ENCODE peak calls at places on chromosomes 4 and X, in four cellular contexts. One of them, this sample, is unnamed.
A peak's percentile ranks its signal among the peaks of the same experiment; 100 is the strongest.

GRCh38 chrX:15971696-15972095 is 117.1 kb upstream of the AP1S2 start:
- DNase-seq in activated T-cell treated with anti-CD3 and anti-CD28 coated beads, Interleukin-2, amount 50 U/mL, for 1 hour: no peak
- DNase-seq in lower leg skin: no peak
- DNase-seq in glutamatergic neuron: no peak
- DNase-seq in this sample: no peak

GRCh38 chr4:89640620-89641366 is 196.2 kb downstream of the SNCA start:
- DNase-seq in activated T-cell treated with anti-CD3 and anti-CD28 coated beads, Interleukin-2, amount 50 U/mL, for 1 hour: no peak
- DNase-seq in glutamatergic neuron: peak; percentile 81
- DNase-seq in lower leg skin: no peak
- DNase-seq in this sample: peak; percentile 42

GRCh38 chrX:3244955-3245354 is 101.5 kb downstream of the MXRA5 start:
- DNase-seq in glutamatergic neuron: no peak
- DNase-seq in lower leg skin: no peak
- DNase-seq in activated T-cell treated with anti-CD3 and anti-CD28 coated beads, Interleukin-2, amount 50 U/mL, for 1 hour: no peak
- DNase-seq in this sample: peak; percentile 31

GRCh38 chr4:159178147-159178541 is 75.3 kb downstream of the RAPGEF2 start:
- DNase-seq in activated T-cell treated with anti-CD3 and anti-CD28 coated beads, Interleukin-2, amount 50 U/mL, for 1 hour: no peak
- DNase-seq in glutamatergic neuron: no peak
- DNase-seq in lower leg skin: no peak
- DNase-seq in this sample: no peak

GRCh38 chrX:46325312-46325877 is 219.8 kb downstream of the ZNF674 start:
- DNase-seq in activated T-cell treated with anti-CD3 and anti-CD28 coated beads, Interleukin-2, amount 50 U/mL, for 1 hour: peak; percentile 36
- DNase-seq in lower leg skin: no peak
- DNase-seq in glutamatergic neuron: no peak
- DNase-seq in this sample: peak; percentile 88

GRCh38 chr4:182453830-182454229 is 210.6 kb downstream of the TENM3 start:
- DNase-seq in glutamatergic neuron: no peak
- DNase-seq in lower leg skin: no peak
- DNase-seq in activated T-cell treated with anti-CD3 and anti-CD28 coated beads, Interleukin-2, amount 50 U/mL, for 1 hour: no peak
- DNase-seq in this sample: no peak

GRCh38 chr4:164212134-164212533 is 541.8 kb upstream of the SMIM31 start:
- DNase-seq in activated T-cell treated with anti-CD3 and anti-CD28 coated beads, Interleukin-2, amount 50 U/mL, for 1 hour: no peak
- DNase-seq in lower leg skin: no peak
- DNase-seq in glutamatergic neuron: no peak
- DNase-seq in this sample: peak; percentile 34

GRCh38 chrX:22053486-22053885 is 21.4 kb downstream of the PHEX start:
- DNase-seq in activated T-cell treated with anti-CD3 and anti-CD28 coated beads, Interleukin-2, amount 50 U/mL, for 1 hour: no peak
- DNase-seq in lower leg skin: no peak
- DNase-seq in glutamatergic neuron: no peak
- DNase-seq in this sample: peak; percentile 3

GRCh38 chr4:86564795-86565194 is 29.3 kb upstream of the PTPN13 start:
- DNase-seq in glutamatergic neuron: peak; percentile 27
- DNase-seq in lower leg skin: no peak
- DNase-seq in activated T-cell treated with anti-CD3 and anti-CD28 coated beads, Interleukin-2, amount 50 U/mL, for 1 hour: no peak
- DNase-seq in this sample: no peak

GRCh38 chr4:74114234-74114633 is 15.2 kb upstream of the CXCL2 start:
- DNase-seq in lower leg skin: no peak
- DNase-seq in glutamatergic neuron: no peak
- DNase-seq in activated T-cell treated with anti-CD3 and anti-CD28 coated beads, Interleukin-2, amount 50 U/mL, for 1 hour: no peak
- DNase-seq in this sample: peak; percentile 80

GRCh38 chr4:105894570-105895323 is 524 bp upstream of the NPNT start:
- DNase-seq in glutamatergic neuron: no peak
- DNase-seq in lower leg skin: no peak
- DNase-seq in activated T-cell treated with anti-CD3 and anti-CD28 coated beads, Interleukin-2, amount 50 U/mL, for 1 hour: no peak
- DNase-seq in this sample: no peak

GRCh38 chr4:8702020-8702495 is 109.5 kb downstream of the CPZ start:
- DNase-seq in glutamatergic neuron: no peak
- DNase-seq in activated T-cell treated with anti-CD3 and anti-CD28 coated beads, Interleukin-2, amount 50 U/mL, for 1 hour: no peak
- DNase-seq in lower leg skin: peak; percentile 71
- DNase-seq in this sample: no peak

GRCh38 chr4:171721937-171722336 is 91.3 kb upstream of the GALNTL6 start:
- DNase-seq in glutamatergic neuron: no peak
- DNase-seq in lower leg skin: no peak
- DNase-seq in activated T-cell treated with anti-CD3 and anti-CD28 coated beads, Interleukin-2, amount 50 U/mL, for 1 hour: no peak
- DNase-seq in this sample: no peak

GRCh38 chr4:47528651-47529050 is 43.6 kb downstream of the ATP10D start:
- DNase-seq in glutamatergic neuron: no peak
- DNase-seq in lower leg skin: no peak
- DNase-seq in activated T-cell treated with anti-CD3 and anti-CD28 coated beads, Interleukin-2, amount 50 U/mL, for 1 hour: no peak
- DNase-seq in this sample: peak; percentile 93

GRCh38 chr4:60683357-60683756 is 516.8 kb upstream of the ADGRL3 start:
- DNase-seq in activated T-cell treated with anti-CD3 and anti-CD28 coated beads, Interleukin-2, amount 50 U/mL, for 1 hour: no peak
- DNase-seq in lower leg skin: no peak
- DNase-seq in glutamatergic neuron: no peak
- DNase-seq in this sample: no peak

GRCh38 chr4:15771419-15772058 is 6.6 kb upstream of the CD38 start:
- DNase-seq in glutamatergic neuron: no peak
- DNase-seq in activated T-cell treated with anti-CD3 and anti-CD28 coated beads, Interleukin-2, amount 50 U/mL, for 1 hour: no peak
- DNase-seq in lower leg skin: no peak
- DNase-seq in this sample: no peak

GRCh38 chr4:6546681-6547447 is 28.1 kb upstream of the MAN2B2 start:
- DNase-seq in lower leg skin: no peak
- DNase-seq in glutamatergic neuron: peak; percentile 56
- DNase-seq in activated T-cell treated with anti-CD3 and anti-CD28 coated beads, Interleukin-2, amount 50 U/mL, for 1 hour: peak; percentile 41
- DNase-seq in this sample: peak; percentile 56

GRCh38 chr4:5988086-5988845 is 30.0 kb downstream of the C4orf50 start:
- DNase-seq in glutamatergic neuron: no peak
- DNase-seq in activated T-cell treated with anti-CD3 and anti-CD28 coated beads, Interleukin-2, amount 50 U/mL, for 1 hour: no peak
- DNase-seq in lower leg skin: peak; percentile 61
- DNase-seq in this sample: no peak

GRCh38 chrX:7146703-7147430 is 645 bp upstream of the STS start:
- DNase-seq in lower leg skin: no peak
- DNase-seq in glutamatergic neuron: no peak
- DNase-seq in activated T-cell treated with anti-CD3 and anti-CD28 coated beads, Interleukin-2, amount 50 U/mL, for 1 hour: no peak
- DNase-seq in this sample: peak; percentile 49

GRCh38 chr4:99998062-99998880 is 48.2 kb upstream of the H2AZ1 start:
- DNase-seq in lower leg skin: no peak
- DNase-seq in glutamatergic neuron: no peak
- DNase-seq in activated T-cell treated with anti-CD3 and anti-CD28 coated beads, Interleukin-2, amount 50 U/mL, for 1 hour: no peak
- DNase-seq in this sample: peak; percentile 53

GRCh38 chr4:20616313-20616712 is 83.9 kb upstream of the PACRGL start:
- DNase-seq in activated T-cell treated with anti-CD3 and anti-CD28 coated beads, Interleukin-2, amount 50 U/mL, for 1 hour: no peak
- DNase-seq in glutamatergic neuron: no peak
- DNase-seq in lower leg skin: no peak
- DNase-seq in this sample: no peak

GRCh38 chrX:50813843-50814661 is at the start of gene SHROOM4:
- DNase-seq in activated T-cell treated with anti-CD3 and anti-CD28 coated beads, Interleukin-2, amount 50 U/mL, for 1 hour: no peak
- DNase-seq in lower leg skin: peak; percentile 84
- DNase-seq in glutamatergic neuron: peak; percentile 37
- DNase-seq in this sample: no peak

This sample was measured in LHCN-M2.